ENCODE peak calls at places on chromosomes 6 and 20, in four cellular contexts. E, P, G and X are unnamed samples.

GRCh38 chr6:37731888-37732287 is 34.2 kb upstream of the MDGA1 start:
- DNase-seq in E (no peak), P (no peak), G (no peak), X (no peak)

GRCh38 chr20:4950841-4951240 is 50.5 kb downstream of the SLC23A2 start:
- DNase-seq in E (no peak), P (no peak), G (no peak), X (no peak)

GRCh38 chr6:88246654-88247053 is 80.5 kb upstream of the CNR1 start:
- DNase-seq in E (no peak), P (no peak), G (no peak), X (no peak)

GRCh38 chr20:16864069-16864468 is 115.9 kb downstream of the OTOR start:
- DNase-seq in E (no peak), P (no peak), G (peak), X (no peak)

GRCh38 chr6:130132286-130132701 is 90.5 kb downstream of the SAMD3 start:
- DNase-seq in E (no peak), P (no peak), G (no peak), X (no peak)

GRCh38 chr6:26251354-26252081 is 113.5 kb upstream of the BTN3A2 start:
- DNase-seq in E (peak), P (peak), G (peak), X (peak)

GRCh38 chr20:51023617-51024155 is 779 bp upstream of the KCNG1 start:
- DNase-seq in E (no peak), P (no peak), G (no peak), X (no peak)

GRCh38 chr20:57066126-57066900 is 200.1 kb downstream of the BMP7 start:
- DNase-seq in E (no peak), P (no peak), G (no peak), X (no peak)

GRCh38 chr6:37473364-37474095 is 26.2 kb downstream of the CCDC167 start:
- DNase-seq in E (no peak), P (peak), G (peak), X (no peak)

GRCh38 chr20:20362774-20363435 is 5.0 kb upstream of the INSM1 start:
- DNase-seq in E (no peak), P (no peak), G (no peak), X (no peak)

GRCh38 chr20:32555584-32555983 is 29.5 kb downstream of the NOL4L start:
- DNase-seq in E (no peak), P (no peak), G (no peak), X (no peak)

GRCh38 chr20:53774487-53775203 is 181.0 kb upstream of the ZNF217 start:
- DNase-seq in E (peak), P (peak), G (no peak), X (peak)

GRCh38 chr6:30743099-30744053 is 889 bp upstream of the FLOT1 start:
- DNase-seq in E (no peak), P (no peak), G (peak), X (peak)

GRCh38 chr6:88725111-88725711 is 238.2 kb downstream of the RNGTT start:
- DNase-seq in E (peak), P (no peak), G (peak), X (peak)

GRCh38 chr6:100901582-100901981 is 20.5 kb upstream of the ASCC3 start:
- DNase-seq in E (no peak), P (no peak), G (no peak), X (no peak)

GRCh38 chr6:100899202-100899601 is 18.1 kb upstream of the ASCC3 start:
- DNase-seq in E (no peak), P (no peak), G (no peak), X (no peak)

GRCh38 chr6:100904316-100904715 is 23.2 kb upstream of the ASCC3 start:
- DNase-seq in E (no peak), P (no peak), G (no peak), X (no peak)

GRCh38 chr6:100906325-100906724 is 25.2 kb upstream of the ASCC3 start:
- DNase-seq in E (no peak), P (no peak), G (no peak), X (peak)

DNA sequence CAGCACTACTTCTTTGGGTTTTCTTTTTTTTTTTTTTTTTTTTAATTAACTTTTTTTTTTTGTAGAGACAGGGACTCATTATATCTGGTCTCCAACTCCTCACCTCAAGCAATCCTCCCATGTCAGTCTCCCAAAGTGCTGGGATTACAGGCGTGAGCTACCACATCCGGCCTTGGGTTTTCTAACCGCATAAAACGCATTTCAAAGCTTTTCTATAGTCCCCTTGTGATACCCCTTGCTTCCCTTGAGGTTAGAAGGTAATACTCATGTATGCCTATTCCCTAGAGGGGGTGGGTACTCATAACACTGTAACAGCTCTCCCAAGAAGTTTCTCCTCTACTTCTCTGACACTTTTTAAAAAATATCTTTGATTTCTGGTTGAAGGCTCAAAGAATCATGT is 23.9 kb upstream of the ASCC3 start:
- DNase-seq in E (no peak), P (no peak), G (no peak), X (no peak)
- TF ChIP-seq CTCF in E (no peak), P (no peak), G (no peak), X (no peak)

DNA sequence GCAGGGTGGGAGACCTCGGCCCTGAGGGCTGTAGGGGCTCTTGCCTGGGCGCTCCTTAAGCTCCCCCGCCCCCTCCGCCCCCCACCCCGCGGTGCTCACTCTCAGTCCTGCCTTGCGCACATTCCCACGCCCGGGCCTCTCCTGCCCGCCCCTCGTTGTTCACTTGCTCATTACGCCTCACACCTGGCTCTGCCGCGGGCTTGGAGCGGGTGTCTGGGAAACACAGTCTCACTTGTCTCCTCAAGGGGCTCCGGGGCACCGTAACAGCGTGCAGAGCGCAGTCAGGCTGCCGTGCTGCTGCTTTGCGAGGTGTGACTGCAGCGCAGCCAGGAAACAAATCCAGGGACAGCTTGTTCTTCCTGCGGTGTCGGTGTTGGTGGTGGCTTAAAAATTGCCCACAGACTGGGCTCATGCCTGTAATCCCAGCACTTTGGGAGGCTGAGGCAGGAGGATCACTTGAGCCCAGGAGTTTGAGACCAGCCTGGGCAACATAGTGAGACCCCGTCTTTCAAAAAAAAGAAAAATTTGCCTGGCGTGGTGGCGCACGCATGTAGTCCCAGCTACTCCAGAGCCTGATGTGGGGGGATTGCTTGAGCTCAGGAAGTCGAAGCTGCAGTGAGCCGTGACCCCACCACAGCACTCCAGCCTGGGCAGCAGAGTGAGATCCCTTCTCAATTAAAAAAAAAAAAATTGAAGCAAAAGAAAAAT is 4.6 kb downstream of the NPBWR2 start:
- DNase-seq in E (no peak), P (no peak), G (peak), X (no peak)
- H3K4me3 ChIP-seq in E (no peak), P (no peak), G (no peak), X (no peak)

GRCh38 chr6:119350202-119351004 is 842 bp upstream of the MAN1A1 start:
- DNase-seq in E (peak), P (peak), G (no peak), X (peak)

GRCh38 chr6:119349341-119350201 is at the start of gene MAN1A1:
- DNase-seq in E (peak), P (peak), G (peak), X (peak)

GRCh38 chr6:119348308-119349040 is 1.1 kb downstream of the MAN1A1 start:
- DNase-seq in E (no peak), P (no peak), G (peak), X (no peak)

GRCh38 chr6:119349041-119349340 is 570 bp downstream of the MAN1A1 start:
- DNase-seq in E (no peak), P (no peak), G (no peak), X (no peak)

DNA sequence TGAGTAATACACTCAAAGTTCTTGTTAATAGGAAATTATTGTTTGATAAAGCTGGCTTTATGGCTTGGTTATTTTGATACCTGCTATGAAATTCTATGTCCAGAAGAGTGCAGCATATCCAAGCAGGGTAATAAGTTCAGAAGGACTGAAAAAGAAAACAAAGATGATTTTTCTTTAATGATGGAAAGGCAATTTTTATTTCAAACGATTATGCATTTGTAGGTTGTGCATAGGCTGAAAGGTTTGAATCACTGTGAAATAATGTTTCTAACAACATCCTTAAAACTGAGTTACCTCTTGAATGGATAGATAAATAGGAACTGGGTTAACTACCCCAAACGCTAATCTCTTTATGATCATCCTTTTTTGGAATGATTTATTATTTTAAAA is 1.4 kb upstream of the MAN1A1 start:
- DNase-seq in E (no peak), P (no peak), G (no peak), X (peak)
- TF ChIP-seq CTCF in E (peak), P (peak), G (peak), X (peak)

DNA sequence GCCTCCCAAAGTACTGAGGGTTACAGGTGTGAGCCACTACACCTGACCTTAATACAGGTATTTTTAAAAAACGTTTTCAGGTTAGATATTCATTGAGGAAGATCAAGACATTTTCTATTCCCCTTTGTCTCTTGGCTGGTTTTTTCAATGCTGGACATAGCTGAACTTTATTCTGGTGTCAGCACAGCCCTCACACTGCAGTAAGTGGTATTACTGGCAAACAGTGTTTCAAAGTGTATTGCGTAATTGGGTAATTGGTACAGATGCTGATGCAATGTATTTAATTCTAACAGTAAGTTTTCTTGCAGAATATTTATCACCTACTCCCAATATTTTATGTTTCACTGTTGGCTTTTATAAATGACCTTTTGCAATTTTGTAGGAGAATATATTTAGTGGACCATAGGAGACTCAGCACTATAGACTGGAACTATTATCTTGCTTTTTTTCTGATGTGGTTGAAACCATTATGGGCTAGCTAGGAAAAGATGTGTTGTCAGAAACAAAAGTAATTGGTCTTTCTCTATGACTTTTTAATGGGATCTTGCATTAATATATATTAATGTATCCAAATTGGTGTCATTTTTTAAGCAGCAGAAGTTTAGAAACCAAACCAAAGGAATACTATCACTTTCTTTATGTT is 287.6 kb upstream of the SOX4 start:
- DNase-seq in E (no peak), P (peak), G (no peak), X (peak)
- H3K4me3 ChIP-seq in E (no peak), P (no peak), G (no peak), X (no peak)

GRCh38 chr6:112270756-112271155 is 16.4 kb upstream of the LAMA4 start:
- DNase-seq in E (no peak), P (no peak), G (no peak), X (no peak)

GRCh38 chr6:112268011-112268410 is 13.6 kb upstream of the LAMA4 start:
- DNase-seq in E (no peak), P (no peak), G (no peak), X (no peak)

GRCh38 chr6:112268628-112269027 is 14.3 kb upstream of the LAMA4 start:
- DNase-seq in E (no peak), P (no peak), G (no peak), X (no peak)

GRCh38 chr6:112269979-112270378 is 15.6 kb upstream of the LAMA4 start:
- DNase-seq in E (no peak), P (no peak), G (no peak), X (no peak)

DNA sequence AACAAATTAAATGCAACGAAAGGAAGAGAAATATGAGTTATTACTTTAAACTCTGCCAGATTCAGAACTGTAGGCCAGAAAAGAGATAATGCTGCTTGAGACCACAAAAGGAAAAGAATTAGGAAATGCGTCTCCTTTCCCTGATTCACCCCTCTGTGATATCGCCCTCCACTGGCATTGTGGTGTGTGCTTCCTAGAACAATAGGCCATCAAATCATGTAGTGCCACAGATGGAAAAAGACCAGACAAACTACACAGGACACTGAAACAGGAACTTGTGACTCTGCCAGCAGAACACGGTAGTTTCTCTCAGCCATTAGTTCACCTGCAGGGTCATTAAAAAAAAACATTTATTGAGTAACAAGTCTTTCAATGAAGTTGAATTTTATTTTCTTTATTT is 14.8 kb upstream of the LAMA4 start:
- DNase-seq in E (no peak), P (no peak), G (no peak), X (peak)
- TF ChIP-seq CTCF in E (peak), P (peak), G (peak), X (peak)

DNA sequence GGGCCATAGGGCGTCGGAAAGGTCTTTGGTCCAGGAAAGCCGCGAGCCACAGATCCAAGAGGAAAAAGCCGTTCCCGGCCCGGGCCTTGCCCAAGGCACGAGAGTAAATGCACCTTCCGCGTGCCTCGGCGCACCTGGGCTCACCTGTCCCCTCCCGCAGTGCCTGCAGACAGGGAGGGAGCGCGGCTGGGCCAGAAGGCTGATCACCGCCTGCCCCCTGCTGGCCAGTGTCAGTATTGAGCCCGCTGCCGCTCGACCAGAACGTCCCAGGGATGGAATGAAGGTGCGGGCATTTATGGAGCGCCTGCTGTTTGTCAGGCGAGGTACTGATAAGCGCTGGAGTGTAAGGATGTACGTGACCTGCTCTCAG is 679 bp upstream of the LPIN3 start:
- DNase-seq in E (peak), P (peak), G (peak), X (peak)
- H3K4me3 ChIP-seq in E (peak), P (peak), G (peak), X (peak)